ENCODE peak calls at places on chromosomes 12 and 14, in four cellular contexts. J is IMR-90, Z is body of pancreas, Q is choroid plexus epithelial cell. I is an unnamed sample.

GRCh38 chr14:73753043-73753886 is 39.1 kb upstream of the PNMA1 start:
- DNase-seq in Z (no peak), Q (no peak), J (no peak), I (peak)

GRCh38 chr12:119036878-119037493 is 55.6 kb downstream of the SRRM4 start:
- DNase-seq in J (no peak), Z (peak), Q (peak), I (no peak)

GRCh38 chr12:52600941-52601481 is at the start of gene KRT72:
- DNase-seq in Z (no peak), Q (no peak), J (no peak), I (no peak)

GRCh38 chr12:116736962-116737773 is 701 bp downstream of the SPRING1 start:
- DNase-seq in Q (no peak), J (no peak), Z (peak), I (peak)

GRCh38 chr12:117363953-117364486 is 2.6 kb upstream of the NOS1 start:
- DNase-seq in Z (no peak), Q (no peak), J (no peak), I (no peak)

GRCh38 chr14:32940066-32940651 is 1.5 kb downstream of the NPAS3 start:
- DNase-seq in Z (no peak), J (no peak), Q (peak), I (peak)

GRCh38 chr14:85533821-85534271 is 3.9 kb downstream of the FLRT2 start:
- DNase-seq in J (peak), Z (peak), Q (peak), I (peak)

GRCh38 chr12:94717112-94717511 is 66.8 kb upstream of the TMCC3 start:
- DNase-seq in Z (no peak), J (no peak), Q (no peak), I (no peak)

GRCh38 chr12:68001486-68002466 is 12.5 kb downstream of the IFNG-AS1 start:
- DNase-seq in J (peak), Z (no peak), Q (peak), I (peak)

GRCh38 chr12:126107659-126108058 is 1042.4 kb downstream of the AACS start:
- DNase-seq in J (no peak), Z (no peak), Q (no peak), I (no peak)

GRCh38 chr12:19288161-19288560 is 151.1 kb upstream of the AEBP2 start:
- DNase-seq in Q (no peak), J (no peak), Z (no peak), I (no peak)

GRCh38 chr14:67477926-67478915 is 10.3 kb downstream of the TMEM229B start:
- DNase-seq in Q (no peak), Z (no peak), J (no peak), I (no peak)

GRCh38 chr12:100539209-100539608 is 34.3 kb upstream of the GAS2L3 start:
- DNase-seq in Q (peak), Z (no peak), J (peak), I (peak)

GRCh38 chr14:73452341-73453191 is 5.8 kb downstream of the NUMB start:
- DNase-seq in Q (peak), Z (no peak), J (peak), I (peak)

GRCh38 chr12:88298761-88299242 is 156.7 kb downstream of the TMTC3 start:
- DNase-seq in Z (no peak), Q (peak), J (peak), I (peak)

GRCh38 chr12:80189241-80189640 is 89.9 kb downstream of the OTOGL start:
- DNase-seq in Z (no peak), Q (peak), J (peak), I (peak)

GRCh38 chr12:30859226-30859625 is 67.3 kb upstream of the TSPAN11 start:
- DNase-seq in J (no peak), Z (no peak), Q (no peak), I (no peak)

GRCh38 chr12:26822051-26822450 is 10.9 kb downstream of the ITPR2 start:
- DNase-seq in J (no peak), Q (no peak), Z (no peak), I (no peak)

GRCh38 chr14:101589486-101590015 is 28.3 kb downstream of the DIO3 start:
- DNase-seq in Q (no peak), Z (no peak), J (no peak), I (no peak)

GRCh38 chr12:48716168-48716492 is 377 bp downstream of the CCNT1 start:
- DNase-seq in J (no peak), Z (no peak), Q (no peak), I (no peak)

GRCh38 chr14:94373708-94374107 is 14.7 kb downstream of the SERPINA1 start:
- DNase-seq in J (peak), Q (peak), Z (no peak), I (peak)

GRCh38 chr12:82635263-82635662 is 51.4 kb upstream of the TMTC2 start:
- DNase-seq in Z (no peak), Q (no peak), J (no peak), I (no peak)

GRCh38 chr12:15662303-15662980 is 126.7 kb downstream of the EPS8 start:
- DNase-seq in J (peak), Z (no peak), Q (peak), I (peak)

GRCh38 chr14:89327771-89328212 is 89.2 kb downstream of the FOXN3 start:
- DNase-seq in Q (peak), J (peak), Z (no peak), I (peak)

GRCh38 chr14:96189288-96189711 is 15.3 kb upstream of the BDKRB2 start:
- DNase-seq in J (peak), Q (peak), Z (no peak), I (peak)

GRCh38 chr14:69685217-69685616 is 73.8 kb downstream of the SUSD6 start:
- DNase-seq in Z (no peak), Q (no peak), J (peak), I (peak)

GRCh38 chr12:108560321-108560721 is 652 bp downstream of the SART3 start:
- DNase-seq in J (peak), Z (no peak), Q (peak), I (peak)

GRCh38 chr12:46559311-46559710 is 186.7 kb upstream of the SLC38A2 start:
- DNase-seq in Z (no peak), Q (no peak), J (no peak), I (no peak)

GRCh38 chr12:13436696-13437391 is 240.3 kb downstream of the EMP1 start:
- DNase-seq in J (peak), Q (peak), Z (peak), I (peak)

GRCh38 chr12:51847830-51848727 is at the start of gene FIGNL2:
- DNase-seq in Z (no peak), Q (no peak), J (peak), I (peak)